ENCODE peak calls at places on chromosome 1, in five cellular contexts. N is EH, M is NCI-H1436, V is NB4, J is activated T-cell treated with anti-CD3 and anti-CD28 coated beads for 1 hour. E is an unnamed sample.

GRCh38 chr1:25068829-25069228 is 138.8 kb upstream of the RUNX3 start:
- DNase-seq in N (no peak), M (no peak), V (no peak), J (no peak), E (no peak)

GRCh38 chr1:95829581-95829980 is 595.6 kb downstream of the RWDD3 start:
- DNase-seq in N (no peak), M (no peak), V (no peak), J (no peak), E (no peak)

GRCh38 chr1:84888753-84889152 is 4.3 kb downstream of the LPAR3 start:
- DNase-seq in N (no peak), M (no peak), V (no peak), J (peak; percentile 7), E (no peak)

GRCh38 chr1:21869620-21870121 is 57.6 kb downstream of the LDLRAD2 start:
- DNase-seq in N (peak; percentile 96), M (no peak), V (no peak), J (no peak), E (peak; percentile 74)

GRCh38 chr1:155093938-155094621 is 15.4 kb downstream of the EFNA3 start:
- DNase-seq in N (peak; percentile 62), M (peak; percentile 25), V (peak; percentile 54), J (no peak), E (peak; percentile 76)

GRCh38 chr1:235105051-235106043 is 23.3 kb downstream of the TOMM20 start:
- DNase-seq in N (peak; percentile 54), M (no peak), V (peak; percentile 52), J (no peak), E (peak; percentile 20)

GRCh38 chr1:82697965-82698364 is 897.2 kb downstream of the ADGRL2 start:
- DNase-seq in N (no peak), M (peak; percentile 82), V (no peak), J (no peak), E (no peak)

GRCh38 chr1:224739997-224740687 is 124.0 kb downstream of the CNIH3 start:
- DNase-seq in N (no peak), M (no peak), V (no peak), J (no peak), E (no peak)

GRCh38 chr1:91526496-91526895 is 25.8 kb downstream of the CDC7 start:
- DNase-seq in N (peak; percentile 65), M (no peak), V (no peak), J (no peak), E (peak; percentile 70)

GRCh38 chr1:12080773-12081556 is 17.9 kb downstream of the TNFRSF8 start:
- DNase-seq in N (no peak), M (no peak), V (no peak), J (no peak), E (no peak)

GRCh38 chr1:42762269-42762668 is 4.6 kb downstream of the P3H1 start:
- DNase-seq in N (no peak), M (no peak), V (no peak), J (no peak), E (no peak)

GRCh38 chr1:8134546-8135235 is 108.6 kb upstream of the ERRFI1 start:
- DNase-seq in N (peak; percentile 74), M (no peak), V (no peak), J (no peak), E (peak; percentile 72)

GRCh38 chr1:41850029-41850428 is 68.7 kb downstream of the HIVEP3 start:
- DNase-seq in N (no peak), M (no peak), V (no peak), J (no peak), E (no peak)